ENCODE peak calls at places on chromosome 12, in ten cellular contexts. S is cardiac muscle cell, O is lung, A is cardiac fibroblast, M is heart right ventricle, K is glutamatergic neuron, R is mesothelial cell of epicardium, Z is HFFc6, B is fibroblast of mammary gland, L is sigmoid colon. W is an unnamed sample.

GRCh38 chr12:89995870-89996269 is 287.2 kb upstream of the ATP2B1 start:
- DNase-seq in L (no peak), A (no peak), S (no peak), K (no peak), Z (no peak), R (no peak), M (no peak), B (no peak), O (no peak), W (no peak)

GRCh38 chr12:84191779-84192178 is 720.8 kb downstream of the SLC6A15 start:
- DNase-seq in M (no peak), L (no peak), S (no peak), O (no peak), B (no peak), R (no peak), A (no peak), Z (no peak), K (no peak), W (no peak)

GRCh38 chr12:46562625-46563228 is 190.2 kb upstream of the SLC38A2 start:
- DNase-seq in K (no peak), B (peak; percentile 94), S (peak; percentile 92), A (peak; percentile 97), M (no peak), L (no peak), R (no peak), Z (peak; percentile 72), O (no peak), W (no peak)

GRCh38 chr12:57899010-57899662 is 42.2 kb upstream of the ATP23 start:
- DNase-seq in R (no peak), S (peak; percentile 64), B (peak; percentile 62), A (peak; percentile 63), K (no peak), M (peak; percentile 43), O (no peak), L (peak; percentile 86), Z (peak; percentile 58), W (peak; percentile 82)

GRCh38 chr12:81942588-81942987 is 183.4 kb upstream of the PPFIA2 start:
- DNase-seq in R (no peak), L (no peak), Z (no peak), S (no peak), M (no peak), K (no peak), O (no peak), B (no peak), A (no peak), W (no peak)

GRCh38 chr12:15131462-15131861 is 89.8 kb downstream of the RERG start:
- DNase-seq in K (no peak), M (no peak), S (no peak), L (no peak), Z (no peak), O (no peak), B (peak; percentile 95), R (no peak), A (peak; percentile 77), W (no peak)

GRCh38 chr12:130764073-130764472 is 48.0 kb upstream of the RIMBP2 start:
- DNase-seq in O (no peak), Z (peak; percentile 1), K (no peak), L (peak; percentile 2), M (no peak), S (peak; percentile 17), A (peak; percentile 39), B (peak; percentile 30), R (no peak), W (no peak)

GRCh38 chr12:18468521-18469075 is 207.3 kb downstream of the PIK3C2G start:
- DNase-seq in S (peak; percentile 16), L (no peak), Z (peak; percentile 65), A (peak; percentile 71), O (no peak), R (no peak), M (no peak), B (peak; percentile 85), K (no peak), W (no peak)

GRCh38 chr12:110737532-110737931 is 5.2 kb downstream of the PPP1CC start:
- DNase-seq in L (no peak), B (no peak), R (no peak), K (no peak), Z (no peak), S (no peak), O (no peak), M (no peak), A (no peak), W (no peak)

GRCh38 chr12:4269279-4269991 is 4.1 kb upstream of the CCND2 start:
- DNase-seq in M (peak; percentile 85), R (peak; percentile 90), S (peak; percentile 53), O (peak; percentile 84), K (peak; percentile 83), A (peak; percentile 61), Z (no peak), L (peak; percentile 95), B (peak; percentile 50), W (peak; percentile 82)

GRCh38 chr12:9752145-9752717 is 8.5 kb downstream of the CD69 start:
- DNase-seq in M (no peak), B (no peak), K (no peak), S (no peak), O (no peak), R (no peak), A (no peak), L (no peak), Z (no peak), W (no peak)

GRCh38 chr12:9750276-9751203 is 10.2 kb downstream of the CD69 start:
- DNase-seq in O (peak; percentile 39), A (peak; percentile 75), K (no peak), Z (peak; percentile 51), L (peak; percentile 69), S (peak; percentile 77), B (peak; percentile 68), R (no peak), M (no peak), W (peak; percentile 54)

GRCh38 chr12:9754097-9754964 is 6.4 kb downstream of the CD69 start:
- DNase-seq in S (no peak), B (no peak), Z (no peak), K (no peak), O (no peak), A (no peak), L (no peak), M (no peak), R (no peak), W (no peak)

GRCh38 chr12:9753042-9753820 is 7.5 kb downstream of the CD69 start:
- DNase-seq in O (no peak), K (no peak), Z (no peak), L (no peak), B (no peak), A (no peak), M (no peak), R (no peak), S (no peak), W (no peak)

GRCh38 chr12:9751204-9752144 is 9.2 kb downstream of the CD69 start:
- DNase-seq in S (peak; percentile 47), Z (peak; percentile 34), R (no peak), B (peak; percentile 30), L (no peak), K (no peak), M (no peak), O (no peak), A (peak; percentile 57), W (no peak)
- TF ChIP-seq CTCF in S (peak; percentile 56), Z (peak; percentile 5), R (no peak), B (peak; percentile 32), L (peak; percentile 10), K (peak; percentile 23), M (no peak), O (peak; percentile 46), A (peak; percentile 51), W (peak; percentile 54)

GRCh38 chr12:105983622-105984325 is 155.0 kb downstream of the NUAK1 start:
- DNase-seq in A (peak; percentile 94), M (no peak), K (no peak), Z (peak; percentile 80), B (peak; percentile 57), O (no peak), R (no peak), L (no peak), S (peak; percentile 81), W (no peak)
- TF ChIP-seq CTCF in A (no peak), M (no peak), K (no peak), Z (no peak), B (no peak), O (no peak), R (no peak), L (no peak), S (no peak), W (no peak)

GRCh38 chr12:120140603-120141002 is 24.1 kb upstream of the RAB35 start:
- DNase-seq in O (no peak), B (no peak), L (no peak), Z (no peak), A (no peak), M (no peak), K (no peak), S (no peak), R (no peak), W (no peak)

GRCh38 chr12:120144215-120144614 is 27.7 kb upstream of the RAB35 start:
- DNase-seq in M (no peak), R (no peak), Z (no peak), S (no peak), A (no peak), O (no peak), B (no peak), L (no peak), K (no peak), W (no peak)

GRCh38 chr12:120139958-120140357 is 23.4 kb upstream of the RAB35 start:
- DNase-seq in S (no peak), B (no peak), O (no peak), A (peak; percentile 49), R (no peak), Z (peak; percentile 4), L (no peak), M (no peak), K (no peak), W (no peak)

GRCh38 chr12:120141336-120141735 is 24.8 kb upstream of the RAB35 start:
- DNase-seq in L (no peak), Z (no peak), R (no peak), O (no peak), M (no peak), S (no peak), K (no peak), B (no peak), A (no peak), W (no peak)

DNA sequence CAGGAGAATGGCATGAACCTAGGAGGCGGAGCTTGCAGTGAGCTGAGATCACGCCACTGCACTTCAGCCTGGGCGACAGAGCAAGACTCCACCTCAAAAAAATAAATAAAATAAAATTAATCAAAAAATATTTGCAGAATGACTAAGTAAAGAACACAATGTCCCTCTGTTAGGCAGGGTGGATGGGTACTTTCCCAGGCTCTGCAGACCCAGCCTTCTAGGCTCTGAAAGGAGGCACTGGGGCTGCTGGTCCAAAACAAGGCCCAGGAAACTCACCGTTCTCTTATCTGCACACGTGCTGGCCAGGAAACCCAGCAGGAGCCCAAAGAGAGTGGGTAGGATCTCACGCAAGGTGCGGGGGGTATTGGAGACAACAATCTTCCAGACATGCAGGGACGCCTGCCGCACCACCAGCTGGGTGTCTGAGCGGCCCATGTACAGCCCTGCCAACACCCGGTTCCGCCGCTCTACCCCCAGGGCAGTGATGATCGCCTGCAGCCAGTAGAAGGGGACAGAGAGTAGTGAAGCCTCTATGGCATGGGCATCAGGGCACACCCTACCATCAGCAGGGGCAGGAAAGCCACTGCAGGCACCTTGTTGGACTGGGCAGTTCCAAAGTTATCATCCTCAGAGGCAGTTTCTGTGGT is 25.8 kb upstream of the RAB35 start:
- DNase-seq in Z (no peak), K (no peak), S (no peak), B (peak; percentile 34), A (peak; percentile 81), O (no peak), M (no peak), L (no peak), R (no peak), W (no peak)
- TF ChIP-seq CTCF in Z (no peak), K (no peak), S (no peak), B (no peak), A (no peak), O (no peak), M (no peak), L (no peak), R (no peak), W (no peak)

GRCh38 chr12:5428332-5429221 is 3.3 kb upstream of the NTF3 start:
- DNase-seq in Z (peak; percentile 41), L (no peak), S (peak; percentile 61), O (no peak), M (no peak), R (no peak), B (peak; percentile 7), A (peak; percentile 32), K (peak; percentile 44), W (no peak)
- TF ChIP-seq CTCF in Z (peak; percentile 76), L (peak; percentile 27), S (peak; percentile 51), O (no peak), M (peak; percentile 33), R (peak; percentile 46), B (peak; percentile 27), A (peak; percentile 18), K (peak; percentile 40), W (no peak)

W was measured in GM10248.